ENCODE peak calls at places on chromosomes 13 and 19, in six cellular contexts. R is suprapubic skin, Q is transverse colon, B is breast epithelium, Z is HCT116, C is endothelial cell of umbilical vein. W is an unnamed sample.

GRCh38 chr13:113765241-113765910 is 6.3 kb downstream of the TMEM255B start:
- DNase-seq in R (peak), Q (no peak), Z (no peak), C (no peak), B (no peak), W (no peak)

GRCh38 chr13:95624020-95624419 is 20.5 kb downstream of the DZIP1 start:
- DNase-seq in B (no peak), Z (peak), C (peak), R (no peak), Q (no peak), W (peak)

GRCh38 chr19:15120135-15121026 is 13.2 kb downstream of the SYDE1 start:
- DNase-seq in Z (no peak), B (no peak), R (no peak), C (no peak), Q (no peak), W (no peak)

GRCh38 chr19:49689133-49690072 is at the start of gene ADM5:
- DNase-seq in R (peak), Z (no peak), Q (peak), C (peak), B (peak), W (no peak)

GRCh38 chr13:113049981-113050380 is 55.6 kb upstream of the F7 start:
- DNase-seq in R (no peak), B (no peak), Q (no peak), Z (no peak), C (no peak), W (no peak)

GRCh38 chr13:110555601-110556223 is 5.8 kb downstream of the RAB20 start:
- DNase-seq in Z (no peak), C (no peak), R (no peak), B (no peak), Q (peak), W (no peak)

GRCh38 chr19:35143818-35144217 is 763 bp downstream of the FXYD7 start:
- DNase-seq in R (no peak), Q (no peak), B (no peak), Z (no peak), C (no peak), W (no peak)

GRCh38 chr13:33454844-33455256 is 169.3 kb upstream of the STARD13 start:
- DNase-seq in R (no peak), B (no peak), Z (no peak), C (no peak), Q (no peak), W (no peak)

GRCh38 chr13:40031031-40031430 is 375.6 kb downstream of the COG6 start:
- DNase-seq in B (no peak), C (peak), Q (no peak), R (no peak), Z (no peak), W (no peak)

GRCh38 chr19:47323872-47324271 is 8.1 kb upstream of the C5AR2 start:
- DNase-seq in Q (no peak), R (no peak), B (no peak), C (no peak), Z (no peak), W (no peak)

GRCh38 chr13:113941571-113942191 is 32.2 kb downstream of the C13orf46 start:
- DNase-seq in R (no peak), C (no peak), Q (no peak), Z (no peak), B (no peak), W (no peak)

GRCh38 chr13:23463631-23464030 is 30.1 kb upstream of the SACS start:
- DNase-seq in Q (no peak), B (no peak), Z (no peak), R (no peak), C (no peak), W (no peak)

GRCh38 chr13:83995930-83996329 is 113.7 kb upstream of the SLITRK1 start:
- DNase-seq in R (no peak), Q (no peak), Z (no peak), B (no peak), C (no peak), W (no peak)

GRCh38 chr19:54426291-54426918 is 11.1 kb downstream of the TTYH1 start:
- DNase-seq in Q (no peak), R (no peak), B (no peak), Z (no peak), C (no peak), W (no peak)

GRCh38 chr13:113747291-113747833 is 11.7 kb upstream of the TMEM255B start:
- DNase-seq in Z (no peak), C (no peak), Q (no peak), B (no peak), R (no peak), W (no peak)

GRCh38 chr13:109626386-109627171 is 159.8 kb downstream of the IRS2 start:
- DNase-seq in R (no peak), B (no peak), Q (no peak), Z (no peak), C (no peak), W (no peak)

DNA sequence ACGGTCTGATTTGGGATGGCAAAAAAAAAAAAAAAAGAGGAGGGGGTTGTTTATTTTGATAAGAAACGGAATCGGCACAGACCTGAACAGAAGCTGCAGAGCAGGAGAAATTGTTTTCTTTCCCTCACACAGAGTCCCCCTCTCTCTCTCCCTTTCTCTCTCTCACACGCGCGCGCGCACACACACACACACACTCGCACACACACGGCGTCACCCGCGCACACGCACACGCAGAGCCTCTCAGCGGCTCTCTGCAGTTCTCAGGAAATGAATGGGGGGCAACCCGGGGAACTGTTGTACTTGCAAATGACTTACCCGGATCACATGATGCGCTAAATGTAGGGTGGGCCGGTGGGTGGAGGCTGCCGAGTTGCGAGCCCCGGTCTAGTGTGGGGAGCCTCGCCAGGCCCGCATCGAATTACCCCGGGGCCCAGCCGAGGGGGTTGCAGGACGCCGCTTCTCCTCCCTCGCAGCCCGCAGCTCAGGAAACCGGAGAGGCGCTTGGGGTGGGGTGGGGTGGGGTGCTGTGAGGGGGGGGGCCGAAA is 475 bp downstream of the KLF12 start:
- DNase-seq in R (peak), Z (peak), C (peak), B (peak), Q (peak), W (peak)
- TF ChIP-seq POLR2A in R (no peak), Z (no peak), C (no peak), B (no peak), Q (peak), W (no peak)

DNA sequence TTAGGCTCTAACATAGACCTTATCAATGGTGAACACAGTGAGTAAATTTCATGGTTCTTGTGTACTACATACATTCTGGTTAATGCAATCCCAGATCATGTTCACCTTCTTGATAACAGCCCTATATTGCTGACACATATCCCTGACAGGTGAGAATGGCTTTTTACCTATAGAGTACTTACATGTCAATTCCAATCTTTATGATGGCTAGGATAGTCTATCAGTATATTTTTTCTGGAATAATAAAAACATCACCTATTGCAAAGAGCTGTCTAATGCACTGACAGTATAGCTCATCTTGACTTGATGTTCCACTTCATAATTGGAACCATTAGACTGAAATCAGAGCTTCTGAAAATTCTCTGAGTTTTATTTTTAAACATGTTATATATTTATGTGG is 199.4 kb downstream of the ENOX1 start:
- DNase-seq in Z (no peak), B (no peak), R (no peak), C (no peak), Q (no peak), W (no peak)
- TF ChIP-seq POLR2AphosphoS5 in Z (no peak), B (no peak), R (no peak), C (no peak), Q (no peak), W (no peak)

GRCh38 chr19:40442328-40443130 is 1.6 kb downstream of the SERTAD3 start:
- DNase-seq in R (no peak), C (no peak), B (no peak), Q (peak), Z (no peak), W (no peak)

GRCh38 chr19:40443930-40444180 is 280 bp downstream of the SERTAD3 start:
- DNase-seq in Z (no peak), Q (no peak), C (no peak), B (no peak), R (no peak), W (no peak)

GRCh38 chr19:40444181-40445005 is at the start of gene SERTAD3:
- DNase-seq in Z (peak), R (peak), C (peak), B (peak), Q (peak), W (peak)

GRCh38 chr19:40441719-40442253 is 2.3 kb downstream of the SERTAD3 start:
- DNase-seq in R (no peak), Q (no peak), C (no peak), B (no peak), Z (no peak), W (no peak)

DNA sequence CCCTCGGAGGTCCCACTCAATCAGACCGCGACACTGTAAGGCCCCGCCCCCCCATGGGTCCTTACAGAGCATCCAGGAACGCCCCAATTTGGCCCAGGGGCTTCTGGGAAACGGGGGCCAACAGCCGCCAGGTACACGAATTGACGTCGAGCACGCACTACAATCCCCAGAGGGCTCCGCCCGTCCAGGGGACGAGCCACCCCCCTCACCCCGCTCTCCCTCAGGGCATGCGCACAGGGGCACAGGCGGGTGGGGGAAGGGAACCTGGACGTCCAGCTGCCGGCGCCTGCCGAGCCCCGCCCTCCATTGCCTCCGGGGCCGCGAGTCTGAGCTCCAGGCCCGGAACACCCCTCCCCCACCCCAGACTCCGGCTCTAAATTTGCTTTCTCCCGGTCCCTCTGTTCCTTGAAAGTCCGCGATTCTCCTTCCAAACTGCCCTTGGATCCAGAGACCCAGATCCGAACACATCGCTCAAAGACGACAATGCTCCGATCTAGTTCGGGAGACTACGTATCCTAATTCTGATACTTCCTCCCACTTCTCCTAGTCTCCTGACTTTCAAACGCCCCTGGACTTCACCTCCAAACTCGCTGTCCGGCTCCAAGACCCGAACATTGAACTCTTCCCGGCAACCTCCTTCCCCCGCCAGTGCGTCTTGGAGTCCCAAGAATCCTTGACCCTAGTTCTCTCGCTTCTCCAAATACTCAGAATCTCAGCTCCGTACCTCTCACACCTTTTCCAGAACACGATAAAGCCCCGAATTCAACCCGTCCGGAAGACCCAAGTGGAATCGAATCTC is 805 bp downstream of the SERTAD3 start:
- DNase-seq in Z (peak), Q (peak), R (peak), C (peak), B (peak), W (peak)
- TF ChIP-seq CTCF in Z (no peak), Q (no peak), R (no peak), C (no peak), B (no peak), W (no peak)

DNA sequence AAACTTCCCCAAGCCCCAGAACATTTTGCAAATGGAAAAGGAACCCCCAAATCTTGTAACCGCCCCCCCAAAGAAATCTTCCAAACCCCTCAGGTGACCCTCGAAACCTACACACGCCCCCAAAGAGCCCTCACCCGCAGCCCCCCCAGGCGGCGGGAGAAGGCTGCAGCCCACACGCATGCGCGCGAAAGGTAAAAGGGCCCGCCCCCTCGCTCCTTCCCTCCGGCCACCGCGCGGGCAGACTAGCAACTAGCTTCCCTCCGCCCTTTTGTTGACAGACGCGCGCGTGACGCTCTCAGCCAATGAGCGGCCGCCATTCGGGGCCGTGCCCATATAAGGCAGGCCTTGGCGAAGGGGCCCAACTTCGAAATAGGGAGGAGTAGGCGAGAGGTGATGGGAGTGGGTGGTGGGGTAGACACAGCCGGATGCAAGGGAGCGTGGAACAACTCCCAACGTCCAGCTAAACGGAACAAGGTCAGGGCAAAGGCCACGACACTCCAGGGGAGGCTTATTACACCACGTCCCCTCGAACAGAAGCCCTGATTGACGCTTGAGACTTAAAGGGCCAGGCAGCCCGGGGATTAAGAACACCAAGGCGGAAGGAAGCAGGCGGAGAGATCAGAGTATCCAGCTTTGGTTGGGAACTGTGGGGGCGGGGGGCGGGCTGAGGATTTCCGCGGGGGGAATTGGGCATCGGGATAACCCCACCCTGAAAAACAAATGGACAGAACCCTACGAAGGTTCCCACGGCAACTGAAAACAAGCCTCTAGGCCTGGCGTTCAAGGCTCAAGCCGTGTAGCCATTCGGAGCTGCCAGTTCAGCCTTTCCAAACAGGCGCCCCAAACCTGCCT is 13.3 kb downstream of the FBXO46 start:
- DNase-seq in Q (peak), B (peak), R (peak), C (peak), Z (peak), W (peak)
- TF ChIP-seq POLR2A in Q (peak), B (peak), R (no peak), C (no peak), Z (no peak), W (peak)

GRCh38 chr19:19081642-19082151 is 17.9 kb downstream of the SLC25A42 start:
- DNase-seq in C (no peak), Q (no peak), Z (no peak), B (no peak), R (no peak), W (no peak)
- TF ChIP-seq POLR2AphosphoS5 in C (no peak), Q (no peak), Z (no peak), B (peak), R (no peak), W (no peak)